ENCODE peak calls at places on chromosomes 3 and 15, in five cellular contexts. One of them, this sample, is unnamed.

GRCh38 chr3:64268926-64269325 is 43.7 kb upstream of the PRICKLE2 start:
- DNase-seq in SJSA1: no peak
- DNase-seq in left ventricle myocardium inferior: peak; percentile 32
- DNase-seq in suprapubic skin: no peak
- DNase-seq in cardiac muscle cell: no peak
- DNase-seq in this sample: no peak

GRCh38 chr3:29922990-29923746 is 642.3 kb downstream of the RBMS3 start:
- DNase-seq in SJSA1: peak; percentile 83
- DNase-seq in left ventricle myocardium inferior: peak; percentile 20
- DNase-seq in suprapubic skin: no peak
- DNase-seq in cardiac muscle cell: no peak
- DNase-seq in this sample: peak; percentile 22

GRCh38 chr15:29596266-29596665 is 226.0 kb downstream of the TJP1 start:
- DNase-seq in SJSA1: no peak
- DNase-seq in left ventricle myocardium inferior: no peak
- DNase-seq in suprapubic skin: no peak
- DNase-seq in cardiac muscle cell: no peak
- DNase-seq in this sample: no peak

GRCh38 chr3:77320514-77320913 is 280.6 kb downstream of the ROBO2 start:
- DNase-seq in SJSA1: no peak
- DNase-seq in left ventricle myocardium inferior: no peak
- DNase-seq in suprapubic skin: no peak
- DNase-seq in cardiac muscle cell: peak; percentile 57
- DNase-seq in this sample: no peak

GRCh38 chr3:16993227-16993626 is 108.5 kb downstream of the PLCL2 start:
- DNase-seq in SJSA1: no peak
- DNase-seq in left ventricle myocardium inferior: no peak
- DNase-seq in suprapubic skin: no peak
- DNase-seq in cardiac muscle cell: no peak
- DNase-seq in this sample: no peak

GRCh38 chr15:69607101-69607500 is 154.5 kb downstream of the RPLP1 start:
- DNase-seq in SJSA1: no peak
- DNase-seq in left ventricle myocardium inferior: no peak
- DNase-seq in suprapubic skin: no peak
- DNase-seq in cardiac muscle cell: no peak
- DNase-seq in this sample: no peak

GRCh38 chr15:72685925-72686794 is at the start of the genes BBS4 and HIGD2B:
- DNase-seq in SJSA1: peak; percentile 94
- DNase-seq in left ventricle myocardium inferior: peak; percentile 88
- DNase-seq in suprapubic skin: peak; percentile 93
- DNase-seq in cardiac muscle cell: peak; percentile 93
- DNase-seq in this sample: peak; percentile 91

GRCh38 chr3:122609798-122610559 is 32.5 kb downstream of the PARP15 start:
- DNase-seq in SJSA1: no peak
- DNase-seq in left ventricle myocardium inferior: no peak
- DNase-seq in suprapubic skin: no peak
- DNase-seq in cardiac muscle cell: no peak
- DNase-seq in this sample: no peak

GRCh38 chr3:106305127-106305526 is 436.3 kb upstream of the CBLB start:
- DNase-seq in SJSA1: no peak
- DNase-seq in left ventricle myocardium inferior: no peak
- DNase-seq in suprapubic skin: no peak
- DNase-seq in cardiac muscle cell: no peak
- DNase-seq in this sample: no peak

GRCh38 chr15:68773036-68773435 is 47.7 kb downstream of the ANP32A start:
- DNase-seq in SJSA1: no peak
- DNase-seq in left ventricle myocardium inferior: no peak
- DNase-seq in suprapubic skin: no peak
- DNase-seq in cardiac muscle cell: no peak
- DNase-seq in this sample: no peak

GRCh38 chr15:91865903-91866302 is 12.4 kb downstream of the SLCO3A1 start:
- DNase-seq in SJSA1: no peak
- DNase-seq in left ventricle myocardium inferior: no peak
- DNase-seq in suprapubic skin: no peak
- DNase-seq in cardiac muscle cell: no peak
- DNase-seq in this sample: no peak

GRCh38 chr3:11803977-11804903 is 42.4 kb downstream of the TAMM41 start:
- DNase-seq in SJSA1: no peak
- DNase-seq in left ventricle myocardium inferior: no peak
- DNase-seq in suprapubic skin: no peak
- DNase-seq in cardiac muscle cell: peak; percentile 67
- DNase-seq in this sample: no peak

GRCh38 chr15:72197045-72197459 is 535 bp downstream of the GRAMD2A start:
- DNase-seq in SJSA1: no peak
- DNase-seq in left ventricle myocardium inferior: no peak
- DNase-seq in suprapubic skin: no peak
- DNase-seq in cardiac muscle cell: no peak
- DNase-seq in this sample: no peak

DNA sequence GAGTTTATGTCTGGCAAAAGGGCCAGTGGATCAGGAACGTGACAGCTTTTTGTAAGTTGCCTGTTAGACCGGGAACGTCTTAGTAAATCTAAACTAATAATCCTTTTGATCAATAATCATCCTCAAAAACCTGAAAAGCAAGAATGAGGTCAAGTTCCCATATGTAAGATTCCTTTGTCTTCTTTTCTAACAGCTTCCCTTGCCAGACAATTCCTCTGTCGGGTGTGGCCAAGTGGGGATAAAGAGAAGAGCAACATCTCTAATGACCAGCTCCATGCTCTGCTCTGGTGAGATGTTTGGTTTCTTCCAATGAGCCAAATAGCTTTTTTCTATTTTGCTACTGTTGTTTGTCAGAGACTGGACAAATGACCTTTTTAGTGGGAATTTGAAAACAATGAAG is 19.8 kb downstream of the FANCD2OS start:
- DNase-seq in SJSA1: no peak
- DNase-seq in left ventricle myocardium inferior: no peak
- DNase-seq in suprapubic skin: no peak
- DNase-seq in cardiac muscle cell: no peak
- DNase-seq in this sample: no peak
- H3K36me3 ChIP-seq in SJSA1: peaks cover 46% of the 10 kb centered on the region
- H3K36me3 ChIP-seq in left ventricle myocardium inferior: no peaks in the 10 kb centered on the region
- H3K36me3 ChIP-seq in suprapubic skin: no peaks in the 10 kb centered on the region
- H3K36me3 ChIP-seq in cardiac muscle cell: no peaks in the 10 kb centered on the region
- H3K36me3 ChIP-seq in this sample: peaks cover 79% of the 10 kb centered on the region

DNA sequence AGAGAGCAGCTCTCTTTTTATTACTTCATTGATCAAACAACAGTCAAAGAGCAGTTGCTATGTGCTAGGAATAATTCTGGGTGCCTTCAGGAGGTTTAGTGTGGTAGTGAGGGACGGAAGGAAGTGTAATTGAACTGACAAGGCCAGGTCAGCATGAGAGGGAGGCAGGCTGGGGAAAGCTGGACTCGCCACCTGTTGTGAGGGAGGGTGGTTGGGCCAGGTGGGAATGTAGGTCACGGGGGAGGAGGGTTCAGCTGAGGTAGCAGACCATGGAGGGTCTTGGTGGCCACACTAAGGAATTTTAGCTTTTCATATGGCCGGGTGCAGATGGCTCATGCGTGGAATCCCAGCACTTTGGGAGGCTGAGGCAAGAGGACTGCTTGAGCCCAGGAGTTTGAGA is 1.5 kb upstream of the MAP6D1 start:
- DNase-seq in SJSA1: no peak
- DNase-seq in left ventricle myocardium inferior: no peak
- DNase-seq in suprapubic skin: peak; percentile 23
- DNase-seq in cardiac muscle cell: no peak
- DNase-seq in this sample: no peak
- H3K36me3 ChIP-seq in SJSA1: peaks cover 25% of the 10 kb centered on the region
- H3K36me3 ChIP-seq in left ventricle myocardium inferior: peaks cover 31% of the 10 kb centered on the region
- H3K36me3 ChIP-seq in suprapubic skin: peaks cover 35% of the 10 kb centered on the region
- H3K36me3 ChIP-seq in cardiac muscle cell: peaks cover 3% of the 10 kb centered on the region
- H3K36me3 ChIP-seq in this sample: peaks cover 21% of the 10 kb centered on the region

GRCh38 chr3:117644203-117644602 is 934.6 kb downstream of the TUSC7 start:
- DNase-seq in SJSA1: no peak
- DNase-seq in left ventricle myocardium inferior: no peak
- DNase-seq in suprapubic skin: no peak
- DNase-seq in cardiac muscle cell: no peak
- DNase-seq in this sample: no peak
- H3K36me3 ChIP-seq in SJSA1: no peaks in the 10 kb centered on the region
- H3K36me3 ChIP-seq in left ventricle myocardium inferior: no peaks in the 10 kb centered on the region
- H3K36me3 ChIP-seq in suprapubic skin: no peaks in the 10 kb centered on the region
- H3K36me3 ChIP-seq in cardiac muscle cell: no peaks in the 10 kb centered on the region
- H3K36me3 ChIP-seq in this sample: no peaks in the 10 kb centered on the region

DNA sequence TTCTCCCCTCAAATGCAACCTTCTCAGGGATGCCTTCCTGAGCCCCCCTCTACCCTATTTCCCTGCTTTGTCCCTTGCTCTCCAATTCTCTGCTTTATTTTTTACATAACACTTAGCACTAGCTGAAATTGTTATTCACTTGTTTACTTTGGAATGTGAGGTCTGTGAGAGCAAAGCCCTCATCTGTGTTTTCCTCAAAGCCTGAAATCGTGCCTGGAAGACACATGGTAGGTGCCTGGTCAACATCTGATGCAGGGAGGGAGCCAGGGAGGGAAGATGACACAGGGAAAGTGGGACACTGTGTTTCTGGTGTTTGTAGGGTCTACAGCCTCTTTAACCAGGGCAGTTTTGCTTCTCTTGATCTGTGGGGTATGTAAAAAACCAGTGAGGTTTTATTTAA is 23.6 kb downstream of the EIF2AK4 start:
- DNase-seq in SJSA1: no peak
- DNase-seq in left ventricle myocardium inferior: no peak
- DNase-seq in suprapubic skin: no peak
- DNase-seq in cardiac muscle cell: no peak
- DNase-seq in this sample: no peak
- H3K36me3 ChIP-seq in SJSA1: peaks cover 79% of the 10 kb centered on the region
- H3K36me3 ChIP-seq in left ventricle myocardium inferior: peaks cover 82% of the 10 kb centered on the region
- H3K36me3 ChIP-seq in suprapubic skin: peaks cover 61% of the 10 kb centered on the region
- H3K36me3 ChIP-seq in cardiac muscle cell: peaks cover 42% of the 10 kb centered on the region
- H3K36me3 ChIP-seq in this sample: peaks cover 91% of the 10 kb centered on the region

GRCh38 chr15:59674501-59674900 is 14.6 kb downstream of the BNIP2 start:
- DNase-seq in SJSA1: no peak
- DNase-seq in left ventricle myocardium inferior: no peak
- DNase-seq in suprapubic skin: no peak
- DNase-seq in cardiac muscle cell: no peak
- DNase-seq in this sample: no peak

DNA sequence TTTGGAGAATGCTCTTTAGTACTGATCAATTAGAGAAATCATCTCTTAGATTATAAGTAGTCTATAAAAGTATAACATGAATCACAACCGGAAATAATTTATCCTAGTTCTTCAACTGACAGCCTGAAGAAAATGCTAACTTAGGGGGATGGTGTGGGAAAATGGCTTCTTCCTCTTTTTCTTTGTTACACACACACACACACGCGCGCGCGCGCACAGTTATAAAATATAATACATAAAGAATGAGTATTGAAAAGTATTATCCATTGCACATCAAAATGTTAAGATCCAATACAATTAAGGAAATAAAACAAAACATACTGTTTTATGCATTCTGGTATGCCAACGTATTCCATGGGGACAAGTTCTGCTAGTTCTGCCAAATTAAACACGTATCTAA is 11.3 kb upstream of the GTF2A2 start:
- DNase-seq in SJSA1: no peak
- DNase-seq in left ventricle myocardium inferior: no peak
- DNase-seq in suprapubic skin: no peak
- DNase-seq in cardiac muscle cell: no peak
- DNase-seq in this sample: no peak
- H3K36me3 ChIP-seq in SJSA1: peaks cover 89% of the 10 kb centered on the region
- H3K36me3 ChIP-seq in left ventricle myocardium inferior: peaks cover 79% of the 10 kb centered on the region
- H3K36me3 ChIP-seq in suprapubic skin: peaks cover 91% of the 10 kb centered on the region
- H3K36me3 ChIP-seq in cardiac muscle cell: peaks cover 72% of the 10 kb centered on the region
- H3K36me3 ChIP-seq in this sample: peaks cover 100% of the 10 kb centered on the region

GRCh38 chr15:52227456-52227855 is 36.3 kb upstream of the GNB5 start:
- DNase-seq in SJSA1: peak; percentile 76
- DNase-seq in left ventricle myocardium inferior: peak; percentile 43
- DNase-seq in suprapubic skin: no peak
- DNase-seq in cardiac muscle cell: peak; percentile 81
- DNase-seq in this sample: no peak
- H3K36me3 ChIP-seq in SJSA1: no peaks in the 10 kb centered on the region
- H3K36me3 ChIP-seq in left ventricle myocardium inferior: peaks cover 8% of the 10 kb centered on the region
- H3K36me3 ChIP-seq in suprapubic skin: peaks cover 12% of the 10 kb centered on the region
- H3K36me3 ChIP-seq in cardiac muscle cell: peaks cover 5% of the 10 kb centered on the region
- H3K36me3 ChIP-seq in this sample: peaks cover 54% of the 10 kb centered on the region

DNA sequence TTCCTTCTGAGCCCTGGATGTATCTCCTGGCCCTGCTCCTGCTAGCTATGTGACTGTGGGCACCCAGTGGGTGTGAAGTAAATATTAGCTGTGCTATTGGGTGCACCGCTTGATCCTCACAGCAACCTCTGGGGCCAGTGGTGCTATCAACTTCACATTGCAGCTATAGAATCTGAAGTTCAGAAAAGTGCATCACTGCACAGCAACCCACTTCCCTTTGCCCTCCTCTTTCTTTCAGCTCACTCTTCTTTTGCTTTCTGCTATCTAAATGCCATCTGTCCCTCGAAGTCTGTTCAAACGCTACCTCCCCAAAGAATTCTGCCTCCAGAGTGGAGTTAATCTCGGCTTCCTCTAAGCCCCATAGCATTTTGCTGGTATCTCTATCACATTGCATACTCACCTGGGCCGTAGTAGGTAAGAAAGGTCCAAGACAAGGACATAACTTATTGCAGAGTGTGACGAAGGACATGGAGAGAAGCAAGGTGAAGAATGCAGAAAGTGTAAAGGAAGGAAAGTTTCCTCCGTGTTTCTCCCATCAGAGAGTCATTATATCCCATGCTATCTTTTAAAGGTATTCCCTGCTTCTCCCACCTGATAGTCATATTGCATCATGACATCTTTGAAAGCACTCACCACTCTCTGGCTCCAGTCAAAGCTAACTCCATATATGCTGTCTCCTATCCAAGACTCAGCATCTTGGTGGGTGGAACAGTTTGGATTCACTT is 57.1 kb upstream of the BCL6 start:
- DNase-seq in SJSA1: no peak
- DNase-seq in left ventricle myocardium inferior: no peak
- DNase-seq in suprapubic skin: no peak
- DNase-seq in cardiac muscle cell: no peak
- DNase-seq in this sample: no peak
- H3K36me3 ChIP-seq in SJSA1: no peaks in the 10 kb centered on the region
- H3K36me3 ChIP-seq in left ventricle myocardium inferior: no peaks in the 10 kb centered on the region
- H3K36me3 ChIP-seq in suprapubic skin: no peaks in the 10 kb centered on the region
- H3K36me3 ChIP-seq in cardiac muscle cell: no peaks in the 10 kb centered on the region
- H3K36me3 ChIP-seq in this sample: no peaks in the 10 kb centered on the region

GRCh38 chr3:48185129-48185528 is 3.1 kb downstream of the CDC25A start:
- DNase-seq in SJSA1: no peak
- DNase-seq in left ventricle myocardium inferior: no peak
- DNase-seq in suprapubic skin: no peak
- DNase-seq in cardiac muscle cell: no peak
- DNase-seq in this sample: no peak

GRCh38 chr3:48184299-48184698 is 3.9 kb downstream of the CDC25A start:
- DNase-seq in SJSA1: no peak
- DNase-seq in left ventricle myocardium inferior: no peak
- DNase-seq in suprapubic skin: no peak
- DNase-seq in cardiac muscle cell: no peak
- DNase-seq in this sample: no peak

GRCh38 chr3:48178072-48178471 is 10.1 kb downstream of the CDC25A start:
- DNase-seq in SJSA1: no peak
- DNase-seq in left ventricle myocardium inferior: no peak
- DNase-seq in suprapubic skin: no peak
- DNase-seq in cardiac muscle cell: no peak
- DNase-seq in this sample: no peak

GRCh38 chr3:48180530-48181253 is 7.5 kb downstream of the CDC25A start:
- DNase-seq in SJSA1: no peak
- DNase-seq in left ventricle myocardium inferior: no peak
- DNase-seq in suprapubic skin: no peak
- DNase-seq in cardiac muscle cell: no peak
- DNase-seq in this sample: no peak

DNA sequence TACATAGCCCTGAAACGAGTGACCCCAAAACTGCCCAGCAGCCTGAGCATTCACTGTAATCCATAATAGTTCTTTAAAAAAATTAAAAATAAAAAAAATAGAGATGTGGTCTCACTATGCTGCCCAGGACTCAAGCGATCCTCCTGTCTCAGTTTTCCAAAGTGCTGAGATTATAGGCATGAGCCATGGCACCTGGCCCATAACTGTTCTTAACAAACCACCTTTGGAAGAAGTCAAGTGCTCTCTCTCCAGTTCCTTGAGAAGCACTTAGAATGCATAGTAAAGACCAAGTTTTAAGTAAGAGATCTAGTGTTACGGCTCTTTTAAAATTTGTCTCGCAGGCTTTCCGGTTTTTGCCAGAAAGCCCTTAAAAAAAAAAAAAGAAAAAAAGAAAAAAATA is 8.2 kb downstream of the CDC25A start:
- DNase-seq in SJSA1: no peak
- DNase-seq in left ventricle myocardium inferior: no peak
- DNase-seq in suprapubic skin: no peak
- DNase-seq in cardiac muscle cell: no peak
- DNase-seq in this sample: no peak
- H3K36me3 ChIP-seq in SJSA1: peaks cover 96% of the 10 kb centered on the region
- H3K36me3 ChIP-seq in left ventricle myocardium inferior: no peaks in the 10 kb centered on the region
- H3K36me3 ChIP-seq in suprapubic skin: no peaks in the 10 kb centered on the region
- H3K36me3 ChIP-seq in cardiac muscle cell: peaks cover 51% of the 10 kb centered on the region
- H3K36me3 ChIP-seq in this sample: peaks cover 99% of the 10 kb centered on the region

This sample was measured in RWPE2.